ENCODE peak calls at places on chromosome 2, in eight cellular contexts. E is DMS153, I is non-pigmented ciliary epithelial cell, J is Caki2, Q is ovary, A is A549, N is smooth muscle cell of the brain vasculature, H is fibroblast of gingiva. V is an unnamed sample.

GRCh38 chr2:171523969-171524401 is 1.7 kb downstream of the CYBRD1 start:
- DNase-seq in H (peak), N (no peak), J (no peak), Q (no peak), I (no peak), E (no peak), A (no peak), V (no peak)

GRCh38 chr2:221153226-221153625 is 418.9 kb downstream of the EPHA4 start:
- DNase-seq in Q (no peak), I (no peak), N (no peak), H (no peak), J (no peak), A (no peak), E (no peak), V (no peak)

GRCh38 chr2:63064661-63065060 is 14.0 kb downstream of the OTX1 start:
- DNase-seq in N (no peak), Q (no peak), I (no peak), A (no peak), J (no peak), H (no peak), E (no peak), V (no peak)

GRCh38 chr2:235868645-235869044 is 299.5 kb downstream of the GBX2 start:
- DNase-seq in N (no peak), A (no peak), I (no peak), Q (no peak), E (no peak), J (no peak), H (no peak), V (no peak)

GRCh38 chr2:40332096-40332826 is 119.6 kb downstream of the SLC8A1 start:
- DNase-seq in N (peak), E (no peak), H (peak), J (peak), Q (no peak), I (no peak), A (peak), V (peak)

GRCh38 chr2:17079262-17079661 is 413.6 kb upstream of the CYRIA start:
- DNase-seq in J (no peak), I (no peak), A (no peak), H (no peak), E (no peak), Q (no peak), N (no peak), V (no peak)

GRCh38 chr2:237364655-237365054 is 49.3 kb downstream of the COL6A3 start:
- DNase-seq in E (no peak), Q (no peak), H (peak), N (no peak), A (no peak), I (no peak), J (no peak), V (no peak)

GRCh38 chr2:127984551-127984950 is 43.3 kb downstream of the SAP130 start:
- DNase-seq in H (no peak), I (no peak), A (no peak), E (no peak), N (no peak), Q (no peak), J (no peak), V (peak)

GRCh38 chr2:128362889-128363228 is 44.2 kb upstream of the HS6ST1 start:
- DNase-seq in I (peak), J (no peak), A (no peak), H (peak), E (no peak), N (no peak), Q (no peak), V (no peak)

V was measured in lung microvascular endothelial cell.